ENCODE peak calls at places on chromosomes 11 and 22, in four cellular contexts. A is GM23338, T is prostate gland, S is NCI-H2081. B is an unnamed sample.

GRCh38 chr11:131253142-131253884 is 117.1 kb upstream of the NTM start:
- DNase-seq in A (peak), T (no peak), S (no peak), B (no peak)

GRCh38 chr11:130653838-130654601 is 205.6 kb downstream of the ADAMTS15 start:
- DNase-seq in A (peak), T (peak), S (no peak), B (peak)

GRCh38 chr11:60625262-60625661 is 74.2 kb upstream of the MS4A8 start:
- DNase-seq in A (peak), T (peak), S (peak), B (no peak)

GRCh38 chr11:79678780-79679468 is 238.1 kb upstream of the TENM4 start:
- DNase-seq in A (peak), T (no peak), S (no peak), B (no peak)

GRCh38 chr11:122215244-122215992 is 99.4 kb upstream of the BLID start:
- DNase-seq in A (peak), T (peak), S (peak), B (peak)

GRCh38 chr11:114137838-114138237 is 78.3 kb downstream of the ZBTB16 start:
- DNase-seq in A (no peak), T (no peak), S (no peak), B (no peak)

GRCh38 chr22:26650722-26651421 is 6.5 kb upstream of the MIAT start:
- DNase-seq in A (no peak), T (no peak), S (no peak), B (no peak)

GRCh38 chr11:14972581-14973490 is 685 bp upstream of the CALCA start:
- DNase-seq in A (peak), T (no peak), S (peak), B (no peak)

GRCh38 chr11:135069884-135070283 is 657.8 kb upstream of the B3GAT1 start:
- DNase-seq in A (no peak), T (no peak), S (no peak), B (no peak)

GRCh38 chr11:25066706-25067105 is 569.9 kb downstream of the LUZP2 start:
- DNase-seq in A (no peak), T (no peak), S (no peak), B (no peak)

GRCh38 chr22:30196141-30196866 is 50.3 kb downstream of the LIF start:
- DNase-seq in A (peak), T (peak), S (no peak), B (no peak)

GRCh38 chr11:72781313-72782080 is 12.3 kb downstream of the STARD10 start:
- DNase-seq in A (peak), T (peak), S (no peak), B (peak)

GRCh38 chr11:86174101-86175046 is 70.2 kb upstream of the EED start:
- DNase-seq in A (no peak), T (no peak), S (no peak), B (no peak)

GRCh38 chr22:23036684-23037428 is 33.5 kb upstream of the GNAZ start:
- DNase-seq in A (no peak), T (no peak), S (no peak), B (peak)

GRCh38 chr11:103110406-103110805 is 1.2 kb downstream of the DYNC2H1 start:
- DNase-seq in A (no peak), T (no peak), S (no peak), B (no peak)

GRCh38 chr11:73907191-73907590 is 30.4 kb downstream of the PAAF1 start:
- DNase-seq in A (peak), T (no peak), S (no peak), B (no peak)

GRCh38 chr11:27807594-27807993 is 107.3 kb upstream of the BDNF start:
- DNase-seq in A (no peak), T (no peak), S (no peak), B (no peak)

GRCh38 chr11:12518606-12519385 is 141.4 kb downstream of the PARVA start:
- DNase-seq in A (no peak), T (no peak), S (no peak), B (no peak)

GRCh38 chr11:75534291-75535038 is 8.7 kb upstream of the GDPD5 start:
- DNase-seq in A (no peak), T (peak), S (no peak), B (no peak)

GRCh38 chr11:113082501-113082900 is 121.3 kb downstream of the NCAM1 start:
- DNase-seq in A (no peak), T (no peak), S (peak), B (no peak)